ENCODE peak calls at places on chromosome 17, in four cellular contexts. One of them, this sample, is unnamed.

GRCh38 chr17:44197107-44197506 is 2.6 kb downstream of the ATXN7L3 start:
- DNase-seq in CD8-positive, alpha-beta memory T cell: no peak
- DNase-seq in NCI-H1436: no peak
- DNase-seq in NCI-H345: no peak
- DNase-seq in this sample: no peak

GRCh38 chr17:70040336-70040735 is 34.7 kb upstream of the KCNJ16 start:
- DNase-seq in CD8-positive, alpha-beta memory T cell: no peak
- DNase-seq in NCI-H345: no peak
- DNase-seq in NCI-H1436: no peak
- DNase-seq in this sample: no peak

GRCh38 chr17:79046501-79047280 is 22.7 kb downstream of the C1QTNF1 start:
- DNase-seq in CD8-positive, alpha-beta memory T cell: no peak
- DNase-seq in NCI-H345: no peak
- DNase-seq in NCI-H1436: no peak
- DNase-seq in this sample: no peak

GRCh38 chr17:18182978-18183333 is 672 bp upstream of the ALKBH5 start:
- DNase-seq in NCI-H1436: peak
- DNase-seq in NCI-H345: peak
- DNase-seq in CD8-positive, alpha-beta memory T cell: peak
- DNase-seq in this sample: no peak

GRCh38 chr17:44198721-44199552 is 747 bp downstream of the ATXN7L3 start:
- DNase-seq in NCI-H1436: peak
- DNase-seq in CD8-positive, alpha-beta memory T cell: peak
- DNase-seq in NCI-H345: peak
- DNase-seq in this sample: peak

GRCh38 chr17:75109047-75109406 is 742 bp upstream of the ARMC7 start:
- DNase-seq in NCI-H345: no peak
- DNase-seq in CD8-positive, alpha-beta memory T cell: no peak
- DNase-seq in NCI-H1436: no peak
- DNase-seq in this sample: no peak

GRCh38 chr17:67181825-67182224 is 63.2 kb downstream of the HELZ start:
- DNase-seq in CD8-positive, alpha-beta memory T cell: no peak
- DNase-seq in NCI-H345: no peak
- DNase-seq in NCI-H1436: no peak
- DNase-seq in this sample: no peak

GRCh38 chr17:35877345-35878029 is 2.7 kb downstream of the CCL5 start:
- DNase-seq in CD8-positive, alpha-beta memory T cell: no peak
- DNase-seq in NCI-H345: no peak
- DNase-seq in NCI-H1436: no peak
- DNase-seq in this sample: no peak

GRCh38 chr17:56861899-56862298 is 27.9 kb downstream of the DGKE start:
- DNase-seq in NCI-H345: no peak
- DNase-seq in CD8-positive, alpha-beta memory T cell: no peak
- DNase-seq in NCI-H1436: no peak
- DNase-seq in this sample: no peak

GRCh38 chr17:44219636-44220210 is at the start of gene UBTF:
- DNase-seq in NCI-H1436: peak
- DNase-seq in NCI-H345: peak
- DNase-seq in CD8-positive, alpha-beta memory T cell: peak
- DNase-seq in this sample: peak

GRCh38 chr17:64393000-64393402 is 2.3 kb upstream of the PECAM1 start:
- DNase-seq in NCI-H1436: no peak
- DNase-seq in CD8-positive, alpha-beta memory T cell: peak
- DNase-seq in NCI-H345: no peak
- DNase-seq in this sample: no peak

GRCh38 chr17:76497979-76498885 is 3.0 kb downstream of the RHBDF2 start:
- DNase-seq in NCI-H345: no peak
- DNase-seq in CD8-positive, alpha-beta memory T cell: no peak
- DNase-seq in NCI-H1436: no peak
- DNase-seq in this sample: no peak

GRCh38 chr17:62967111-62967449 is 1.0 kb downstream of the TANC2 start:
- DNase-seq in NCI-H1436: no peak
- DNase-seq in NCI-H345: no peak
- DNase-seq in CD8-positive, alpha-beta memory T cell: no peak
- DNase-seq in this sample: no peak

GRCh38 chr17:33778505-33779398 is 476.3 kb upstream of the CCL2 start:
- DNase-seq in NCI-H345: peak
- DNase-seq in CD8-positive, alpha-beta memory T cell: peak
- DNase-seq in NCI-H1436: peak
- DNase-seq in this sample: peak

GRCh38 chr17:40490289-40490853 is 11.1 kb downstream of the TNS4 start:
- DNase-seq in NCI-H345: peak
- DNase-seq in CD8-positive, alpha-beta memory T cell: no peak
- DNase-seq in NCI-H1436: peak
- DNase-seq in this sample: no peak

GRCh38 chr17:36498155-36498554 is 11.7 kb downstream of the ZNHIT3 start:
- DNase-seq in NCI-H345: no peak
- DNase-seq in NCI-H1436: no peak
- DNase-seq in CD8-positive, alpha-beta memory T cell: no peak
- DNase-seq in this sample: no peak

GRCh38 chr17:19508327-19508867 is 25.3 kb upstream of the SLC47A1 start:
- DNase-seq in NCI-H345: peak
- DNase-seq in NCI-H1436: peak
- DNase-seq in CD8-positive, alpha-beta memory T cell: peak
- DNase-seq in this sample: no peak

GRCh38 chr17:50533720-50534148 is 1.2 kb downstream of the EPN3 start:
- DNase-seq in CD8-positive, alpha-beta memory T cell: no peak
- DNase-seq in NCI-H345: peak
- DNase-seq in NCI-H1436: no peak
- DNase-seq in this sample: no peak

GRCh38 chr17:79892457-79893236 is 53.4 kb upstream of the CBX4 start:
- DNase-seq in CD8-positive, alpha-beta memory T cell: no peak
- DNase-seq in NCI-H345: peak
- DNase-seq in NCI-H1436: peak
- DNase-seq in this sample: no peak

GRCh38 chr17:7191571-7192270 is 12.6 kb upstream of the ASGR1 start:
- DNase-seq in CD8-positive, alpha-beta memory T cell: no peak
- DNase-seq in NCI-H1436: no peak
- DNase-seq in NCI-H345: no peak
- DNase-seq in this sample: no peak

GRCh38 chr17:17109896-17110295 is 67.6 kb downstream of the MPRIP start:
- DNase-seq in CD8-positive, alpha-beta memory T cell: peak
- DNase-seq in NCI-H345: no peak
- DNase-seq in NCI-H1436: no peak
- DNase-seq in this sample: peak

GRCh38 chr17:77184474-77184873 is 43.7 kb downstream of the SEC14L1 start:
- DNase-seq in CD8-positive, alpha-beta memory T cell: no peak
- DNase-seq in NCI-H345: no peak
- DNase-seq in NCI-H1436: no peak
- DNase-seq in this sample: no peak

GRCh38 chr17:1999557-2000251 is 25.4 kb downstream of the RTN4RL1 start:
- DNase-seq in NCI-H1436: no peak
- DNase-seq in CD8-positive, alpha-beta memory T cell: no peak
- DNase-seq in NCI-H345: peak
- DNase-seq in this sample: no peak

GRCh38 chr17:7838291-7839075 is 4.5 kb downstream of the KDM6B start:
- DNase-seq in CD8-positive, alpha-beta memory T cell: no peak
- DNase-seq in NCI-H1436: peak
- DNase-seq in NCI-H345: no peak
- DNase-seq in this sample: peak

GRCh38 chr17:20095366-20096080 is 86.4 kb downstream of the SPECC1 start:
- DNase-seq in NCI-H1436: peak
- DNase-seq in NCI-H345: peak
- DNase-seq in CD8-positive, alpha-beta memory T cell: no peak
- DNase-seq in this sample: no peak

GRCh38 chr17:50758989-50759544 is 8.3 kb downstream of the ANKRD40CL start:
- DNase-seq in CD8-positive, alpha-beta memory T cell: no peak
- DNase-seq in NCI-H345: no peak
- DNase-seq in NCI-H1436: no peak
- DNase-seq in this sample: no peak

GRCh38 chr17:13362341-13363122 is 239.2 kb downstream of the HS3ST3A1 start:
- DNase-seq in CD8-positive, alpha-beta memory T cell: no peak
- DNase-seq in NCI-H345: no peak
- DNase-seq in NCI-H1436: no peak
- DNase-seq in this sample: no peak

GRCh38 chr17:71117461-71117860 is 948.1 kb downstream of the KCNJ2 start:
- DNase-seq in CD8-positive, alpha-beta memory T cell: no peak
- DNase-seq in NCI-H345: no peak
- DNase-seq in NCI-H1436: no peak
- DNase-seq in this sample: no peak

GRCh38 chr17:37744961-37745800 is at the start of gene HNF1B:
- DNase-seq in CD8-positive, alpha-beta memory T cell: no peak
- DNase-seq in NCI-H1436: no peak
- DNase-seq in NCI-H345: no peak
- DNase-seq in this sample: peak

GRCh38 chr17:57391076-57391825 is 134.9 kb downstream of the MSI2 start:
- DNase-seq in NCI-H1436: no peak
- DNase-seq in CD8-positive, alpha-beta memory T cell: no peak
- DNase-seq in NCI-H345: no peak
- DNase-seq in this sample: no peak

GRCh38 chr17:39351508-39351907 is 49.9 kb downstream of the FBXL20 start:
- DNase-seq in CD8-positive, alpha-beta memory T cell: no peak
- DNase-seq in NCI-H1436: no peak
- DNase-seq in NCI-H345: no peak
- DNase-seq in this sample: no peak

This sample was measured in naive B cell.